ENCODE peak calls at places on chromosomes 5 and 9, in four cellular contexts. T is HepG2, S is GM12878, W is K562. P is an unnamed sample.

GRCh38 chr5:111076076-111076475 is 4.6 kb downstream of the TSLP start:
- DNase-seq in T (no peak), S (no peak), W (no peak), P (no peak)

GRCh38 chr9:93114984-93115335 is 18.9 kb downstream of the CARD19 start:
- DNase-seq in T (no peak), S (no peak), W (no peak), P (no peak)

GRCh38 chr5:168976311-168976893 is 324.5 kb downstream of the SLIT3 start:
- DNase-seq in T (no peak), S (no peak), W (no peak), P (no peak)

GRCh38 chr5:40780199-40780598 is 18.0 kb downstream of the PRKAA1 start:
- DNase-seq in T (no peak), S (no peak), W (no peak), P (no peak)

GRCh38 chr5:129107637-129108036 is 13.1 kb downstream of the ISOC1 start:
- DNase-seq in T (no peak), S (no peak), W (no peak), P (no peak)

GRCh38 chr9:12723409-12724028 is 30.3 kb downstream of the TYRP1 start:
- DNase-seq in T (peak; percentile 10), S (no peak), W (no peak), P (no peak)

GRCh38 chr9:20070336-20070735 is 281.5 kb upstream of the SLC24A2 start:
- DNase-seq in T (no peak), S (no peak), W (no peak), P (no peak)

GRCh38 chr5:79119486-79119885 is 7.9 kb downstream of the BHMT start:
- DNase-seq in T (no peak), S (no peak), W (no peak), P (no peak)

GRCh38 chr5:136613243-136613642 is 247.9 kb upstream of the TRPC7 start:
- DNase-seq in T (no peak), S (no peak), W (no peak), P (no peak)

GRCh38 chr5:54360089-54360488 is 49.7 kb upstream of the ARL15 start:
- DNase-seq in T (no peak), S (no peak), W (peak; percentile 15), P (no peak)

GRCh38 chr5:141825836-141826560 is 52.2 kb downstream of the PCDH1 start:
- DNase-seq in T (no peak), S (no peak), W (peak; percentile 56), P (peak; percentile 54)

GRCh38 chr5:54792611-54793404 is 192.6 kb downstream of the ESM1 start:
- DNase-seq in T (no peak), S (no peak), W (no peak), P (no peak)

DNA sequence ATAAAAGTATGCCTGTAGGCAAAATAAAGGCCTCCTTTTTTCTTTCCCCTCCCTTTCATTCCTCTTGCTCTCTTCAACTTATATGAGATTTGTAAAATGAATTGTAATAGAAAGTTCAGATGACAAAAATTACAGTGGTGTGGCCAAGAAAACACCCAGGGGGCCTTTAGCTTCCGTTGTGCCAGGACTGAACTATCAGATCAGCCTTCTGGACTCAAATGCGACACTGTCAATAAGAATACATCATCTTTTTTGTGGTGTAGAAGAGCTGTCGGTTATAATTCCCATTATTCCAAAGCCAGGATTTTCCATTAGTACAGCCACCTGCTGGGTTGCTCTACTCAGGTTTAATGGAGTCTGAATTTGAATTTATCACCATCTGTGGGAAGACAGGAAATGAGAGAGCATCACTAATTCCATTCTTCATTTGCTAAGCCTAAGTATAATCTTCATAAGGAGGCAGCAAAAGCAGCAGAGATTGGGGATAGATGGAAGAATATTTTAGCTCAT is 443.4 kb downstream of the ANXA1 start:
- DNase-seq in T (no peak), S (no peak), W (no peak), P (no peak)
- TF ChIP-seq FOXK2 in T (no peak), S (no peak), W (no peak), P (no peak)

DNA sequence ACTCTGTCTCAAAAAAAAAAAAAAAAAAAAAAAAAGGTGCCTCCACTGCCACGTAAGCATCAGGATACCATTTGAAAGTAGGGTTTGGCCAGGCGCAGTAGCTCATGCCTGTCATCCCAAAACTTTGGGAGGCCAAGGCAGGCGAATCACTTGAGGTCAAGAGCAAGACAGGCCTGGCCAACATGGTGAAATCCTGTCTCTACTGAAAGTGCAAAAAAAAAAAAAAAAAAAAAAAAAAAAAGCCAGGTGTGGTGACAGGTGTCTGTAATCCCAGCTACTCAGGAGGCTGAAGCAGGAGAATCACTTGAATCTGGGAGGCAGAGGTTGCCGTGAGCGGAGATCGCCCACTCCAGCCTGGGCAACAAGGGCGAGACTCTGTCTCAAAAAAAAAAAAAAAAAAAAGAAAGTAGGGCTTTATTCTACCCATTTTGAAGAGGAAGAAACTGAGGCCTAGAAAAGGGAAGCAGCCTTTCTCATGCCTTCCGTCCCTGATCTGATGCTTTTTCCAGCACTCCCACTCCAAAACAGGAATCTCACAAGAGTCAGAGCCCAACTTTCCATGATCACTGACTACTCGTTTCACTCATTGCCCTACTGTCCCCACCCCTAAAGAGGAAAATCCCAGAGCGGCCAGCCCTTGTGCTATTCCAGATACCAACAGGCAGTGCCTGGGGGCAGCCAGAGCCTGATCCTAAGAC is 16.3 kb upstream of the CCIN start:
- DNase-seq in T (no peak), S (no peak), W (no peak), P (no peak)
- TF ChIP-seq TARDBP in T (no peak), S (no peak), W (no peak), P (no peak)

DNA sequence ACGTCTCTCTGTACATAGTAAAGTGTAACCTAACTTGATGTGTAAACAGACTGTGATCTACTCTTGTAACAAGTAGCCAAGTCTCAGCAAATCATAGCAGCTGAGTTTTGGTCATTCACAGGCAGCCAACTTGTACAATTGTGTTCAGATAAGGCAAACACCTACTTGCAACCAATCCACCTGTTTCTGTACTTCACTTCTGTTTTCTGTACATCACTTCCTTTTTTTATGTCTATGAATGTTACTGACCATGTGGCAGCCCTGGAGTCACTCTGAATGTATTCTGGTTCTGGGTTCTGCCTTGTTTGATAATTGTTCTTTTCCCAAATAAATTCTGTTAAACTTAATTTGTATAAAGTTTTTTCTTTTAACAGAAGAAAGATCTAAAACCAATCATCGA is 26.0 kb downstream of the RLN2 start:
- DNase-seq in T (no peak), S (peak; percentile 13), W (no peak), P (no peak)
- TF ChIP-seq FOXM1 in T (no peak), S (no peak), W (no peak), P (no peak)

DNA sequence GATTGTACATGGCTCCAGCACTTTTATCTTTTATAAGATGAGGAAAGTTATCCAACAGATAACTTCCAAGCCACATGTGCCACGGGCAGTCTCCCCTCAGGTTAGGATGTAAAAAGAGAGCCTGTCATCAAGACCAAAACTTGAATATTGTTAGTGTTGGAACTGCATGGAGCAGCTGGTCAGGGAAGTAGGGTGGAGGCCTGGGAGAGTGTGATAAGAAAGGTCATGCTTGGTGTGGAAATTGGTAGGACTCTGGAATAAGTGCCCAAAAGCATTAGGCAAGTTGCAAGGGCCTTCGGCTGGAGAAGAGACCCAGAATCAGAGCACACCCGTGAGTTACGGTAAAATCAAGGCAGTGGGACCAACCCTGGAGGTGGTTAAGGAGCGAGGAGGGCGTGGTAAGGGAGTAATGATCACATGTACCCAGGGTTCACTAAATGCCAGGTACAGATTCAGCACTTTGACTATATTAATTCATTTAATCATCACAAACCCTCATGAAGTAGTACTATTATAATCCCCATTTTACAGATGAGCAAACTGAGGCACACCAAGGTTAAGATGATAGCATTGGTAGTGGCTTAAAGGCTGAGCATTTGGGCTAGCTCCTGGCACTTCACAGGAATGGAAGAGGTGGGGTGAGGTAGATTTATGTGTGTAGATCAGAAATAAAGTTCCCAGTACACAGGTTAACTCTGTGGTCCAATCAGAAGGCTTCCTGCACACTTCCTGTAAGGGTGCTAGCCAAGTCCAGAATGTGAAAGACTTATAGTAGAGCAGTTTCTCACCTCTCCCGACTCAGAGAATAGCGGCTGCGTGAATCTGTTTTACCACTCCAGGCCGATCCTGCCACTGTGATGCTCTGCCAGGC is 96.5 kb upstream of the ZNF608 start:
- DNase-seq in T (no peak), S (no peak), W (peak; percentile 18), P (no peak)
- TF ChIP-seq FOXK2 in T (no peak), S (no peak), W (no peak), P (no peak)

GRCh38 chr5:149300441-149300840 is 28.8 kb downstream of the AFAP1L1 start:
- DNase-seq in T (no peak), S (no peak), W (no peak), P (no peak)

GRCh38 chr5:149298857-149299404 is 27.3 kb downstream of the AFAP1L1 start:
- DNase-seq in T (no peak), S (no peak), W (no peak), P (no peak)

GRCh38 chr5:149301049-149301743 is 29.5 kb downstream of the AFAP1L1 start:
- DNase-seq in T (no peak), S (no peak), W (no peak), P (no peak)

GRCh38 chr5:149298163-149298562 is 26.5 kb downstream of the AFAP1L1 start:
- DNase-seq in T (no peak), S (no peak), W (no peak), P (no peak)

GRCh38 chr5:149299451-149300054 is 27.9 kb downstream of the AFAP1L1 start:
- DNase-seq in T (peak; percentile 59), S (no peak), W (no peak), P (no peak)
- TF ChIP-seq TARDBP in T (no peak), S (no peak), W (no peak), P (no peak)